ENCODE peak calls at places on chromosomes 11 and 22, in four cellular contexts. M, Y, G and F are unnamed samples.

GRCh38 chr22:23281053-23281405 is 100.7 kb downstream of the BCR start:
- DNase-seq in M (no peak), Y (no peak), G (no peak), F (no peak)

GRCh38 chr11:13280777-13281176 is 3.2 kb downstream of the BMAL1 start:
- DNase-seq in M (no peak), Y (no peak), G (no peak), F (no peak)

GRCh38 chr11:106585061-106585460 is 433.2 kb downstream of the GUCY1A2 start:
- DNase-seq in M (no peak), Y (no peak), G (peak), F (no peak)

GRCh38 chr22:21632237-21632895 is at the start of gene CCDC116:
- DNase-seq in M (peak), Y (no peak), G (no peak), F (no peak)

GRCh38 chr11:118536726-118537125 is 5.7 kb downstream of the TMEM25 start:
- DNase-seq in M (no peak), Y (no peak), G (no peak), F (no peak)

GRCh38 chr11:101049123-101049522 is 80.5 kb downstream of the PGR start:
- DNase-seq in M (no peak), Y (no peak), G (no peak), F (no peak)

GRCh38 chr11:62921201-62921572 is at the start of gene CHRM1:
- DNase-seq in M (peak), Y (no peak), G (no peak), F (peak)

GRCh38 chr11:93501856-93502255 is 41.3 kb downstream of the SMCO4 start:
- DNase-seq in M (no peak), Y (no peak), G (no peak), F (no peak)

GRCh38 chr11:118957968-118958367 is 1.9 kb downstream of the UPK2 start:
- DNase-seq in M (no peak), Y (no peak), G (no peak), F (no peak)

GRCh38 chr11:107427569-107428180 is 29.9 kb downstream of the CWF19L2 start:
- DNase-seq in M (no peak), Y (no peak), G (peak), F (no peak)

GRCh38 chr11:61814958-61815789 is 1.6 kb downstream of the FADS1 start:
- DNase-seq in M (peak), Y (peak), G (peak), F (peak)

GRCh38 chr11:129391864-129392263 is 16.2 kb downstream of the BARX2 start:
- DNase-seq in M (no peak), Y (no peak), G (no peak), F (no peak)

GRCh38 chr11:92285776-92286175 is 61.2 kb downstream of the FAT3 start:
- DNase-seq in M (no peak), Y (no peak), G (no peak), F (no peak)

GRCh38 chr11:72738199-72739141 is 13.7 kb downstream of the ARAP1 start:
- DNase-seq in M (peak), Y (no peak), G (no peak), F (no peak)

GRCh38 chr11:31442086-31442485 is 67.3 kb downstream of the IMMP1L start:
- DNase-seq in M (no peak), Y (no peak), G (no peak), F (no peak)

GRCh38 chr22:30252411-30253204 is 6.0 kb upstream of the LIF start:
- DNase-seq in M (no peak), Y (no peak), G (no peak), F (peak)

GRCh38 chr11:120001161-120002135 is 136.5 kb downstream of the TRIM29 start:
- DNase-seq in M (no peak), Y (no peak), G (no peak), F (no peak)

GRCh38 chr22:31578171-31578570 is 81.8 kb downstream of the SFI1 start:
- DNase-seq in M (no peak), Y (no peak), G (no peak), F (no peak)

GRCh38 chr11:4891996-4892640 is 10.4 kb downstream of the OR51T1 start:
- DNase-seq in M (no peak), Y (no peak), G (peak), F (no peak)

GRCh38 chr11:71452354-71453020 is 516 bp upstream of the NADSYN1 start:
- DNase-seq in M (peak), Y (no peak), G (peak), F (peak)
- TF ChIP-seq CTCF in M (no peak), Y (no peak), G (no peak), F (no peak)

GRCh38 chr11:122155765-122156527 is 39.9 kb upstream of the BLID start:
- DNase-seq in M (no peak), Y (no peak), G (peak), F (no peak)
- TF ChIP-seq CTCF in M (no peak), Y (no peak), G (no peak), F (no peak)

DNA sequence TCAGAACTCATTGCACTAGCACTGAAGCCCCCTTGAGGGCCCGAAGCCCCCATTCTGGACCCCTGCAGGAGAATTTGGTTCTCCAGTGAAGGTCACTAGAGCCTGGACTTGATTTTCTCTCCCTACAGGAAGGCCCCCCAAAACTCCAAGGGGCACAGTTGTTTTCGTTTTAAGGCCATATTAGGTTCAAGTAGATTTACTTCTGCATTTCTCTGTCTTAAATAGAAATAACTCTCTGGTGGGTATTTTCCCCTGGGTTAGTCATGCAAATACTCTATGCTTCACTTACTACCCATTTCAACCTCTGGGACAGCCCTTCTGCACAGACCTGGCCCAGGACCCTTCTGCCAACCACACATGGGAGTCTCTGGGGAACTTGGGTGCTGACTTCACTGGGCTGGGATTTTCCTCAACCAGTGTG is 41.6 kb downstream of the WEE1 start:
- DNase-seq in M (no peak), Y (peak), G (no peak), F (no peak)
- TF ChIP-seq CTCF in M (no peak), Y (no peak), G (no peak), F (no peak)

GRCh38 chr11:67673358-67673757 is 1.1 kb downstream of the ALDH3B2 start:
- DNase-seq in M (no peak), Y (no peak), G (no peak), F (no peak)

GRCh38 chr11:67671211-67671520 is 3.3 kb downstream of the ALDH3B2 start:
- DNase-seq in M (no peak), Y (no peak), G (no peak), F (no peak)

GRCh38 chr11:67667490-67668190 is 6.8 kb downstream of the ALDH3B2 start:
- DNase-seq in M (no peak), Y (no peak), G (no peak), F (no peak)

GRCh38 chr11:67668191-67668551 is 6.3 kb downstream of the ALDH3B2 start:
- DNase-seq in M (no peak), Y (no peak), G (no peak), F (no peak)

DNA sequence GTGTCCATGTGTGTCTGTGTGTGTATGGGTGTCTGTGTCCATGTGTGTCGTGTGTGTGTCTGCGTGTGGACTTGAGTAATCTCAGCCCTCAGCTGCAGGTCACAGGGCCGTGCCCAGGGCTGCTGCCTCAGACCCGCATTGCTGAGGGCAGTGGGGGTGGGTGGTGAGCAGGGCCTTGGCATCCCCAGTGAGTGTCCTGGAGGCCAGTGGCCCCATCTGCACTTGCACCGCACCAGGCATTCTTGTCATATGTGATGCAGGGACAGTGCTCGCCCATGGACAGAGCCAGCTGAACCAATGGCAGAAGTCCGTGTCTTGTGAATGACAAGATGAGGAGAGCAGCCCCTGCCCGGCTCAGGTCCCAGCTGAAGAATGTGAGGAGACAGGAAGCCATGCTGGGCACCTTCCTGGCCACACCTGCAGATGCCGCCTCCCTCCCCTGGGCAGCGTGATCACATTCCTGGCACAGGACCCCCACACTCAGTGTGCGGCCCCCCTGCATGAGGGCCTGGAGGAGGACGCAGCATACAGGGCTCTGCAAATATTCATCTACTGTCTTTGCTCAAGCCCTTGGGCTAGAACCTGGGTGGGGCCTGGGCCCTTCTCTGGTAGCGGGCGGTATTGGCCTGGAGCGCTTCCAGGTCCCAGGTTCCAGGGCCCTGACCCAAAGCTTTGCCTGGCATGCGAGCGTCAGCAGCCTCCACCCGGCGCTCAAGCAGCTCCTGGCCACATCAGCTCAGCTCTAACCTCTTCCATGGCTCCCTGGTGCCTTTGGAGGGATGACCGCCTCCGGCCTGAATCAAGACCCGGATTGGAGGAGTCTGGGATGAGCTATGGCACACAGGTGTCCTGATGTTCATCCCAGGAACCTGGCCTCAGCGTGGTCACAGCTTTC is 3.9 kb downstream of the ALDH3B2 start:
- DNase-seq in M (no peak), Y (no peak), G (no peak), F (no peak)
- TF ChIP-seq CTCF in M (no peak), Y (no peak), G (no peak), F (no peak)

GRCh38 chr11:22244986-22245592 is 52.2 kb downstream of the ANO5 start:
- DNase-seq in M (peak), Y (no peak), G (peak), F (peak)
- TF ChIP-seq CTCF in M (peak), Y (peak), G (peak), F (peak)

DNA sequence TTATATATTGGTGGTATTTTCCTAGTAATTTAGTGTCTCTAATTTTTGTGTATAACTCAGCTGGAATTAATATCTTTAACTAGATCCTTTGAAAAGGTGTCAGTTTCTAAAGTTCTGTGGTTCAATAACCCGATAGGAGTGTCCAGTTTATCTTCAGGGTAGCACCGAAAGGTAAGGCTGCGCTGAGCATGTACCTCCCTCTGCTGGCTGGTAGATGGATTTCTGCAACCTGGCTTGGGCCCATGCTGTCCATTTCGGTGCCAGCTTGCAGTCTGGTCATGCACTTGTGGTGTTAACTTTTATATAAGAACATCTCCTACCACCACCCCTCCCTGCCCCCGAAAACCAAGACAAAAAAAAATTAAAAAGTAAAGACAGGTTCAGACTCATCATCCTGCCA is 24.7 kb downstream of the EXT2 start:
- DNase-seq in M (peak), Y (no peak), G (no peak), F (no peak)
- TF ChIP-seq CTCF in M (peak), Y (peak), G (peak), F (no peak)